ENCODE peak calls at places on chromosomes 2 and 18, in seven cellular contexts. J is tibial artery; F is CD8-positive, alpha-beta T cell; A is K562; D is A549; S is psoas muscle; I is adrenal gland. V is an unnamed sample.

GRCh38 chr18:77749189-77749588 is 499.5 kb downstream of the GALR1 start:
- DNase-seq in J (no peak), I (no peak), S (no peak), D (no peak), A (peak), F (no peak), V (no peak)

GRCh38 chr2:31373127-31373526 is 41.4 kb downstream of the XDH start:
- DNase-seq in I (no peak), D (no peak), A (no peak), S (no peak), F (no peak), J (no peak), V (no peak)

GRCh38 chr2:196987298-196987653 is 60.8 kb upstream of the PGAP1 start:
- DNase-seq in F (no peak), S (no peak), A (no peak), I (no peak), D (no peak), J (no peak), V (no peak)

GRCh38 chr2:73072416-73072815 is 904 bp upstream of the SFXN5 start:
- DNase-seq in S (no peak), I (no peak), J (no peak), A (no peak), F (no peak), D (no peak), V (no peak)

GRCh38 chr2:84441036-84441435 is 18.0 kb downstream of the SUCLG1 start:
- DNase-seq in A (no peak), D (no peak), J (no peak), S (no peak), F (no peak), I (no peak), V (no peak)

GRCh38 chr2:108927936-108928659 is 60.9 kb downstream of the EDAR start:
- DNase-seq in F (peak), I (peak), S (no peak), J (no peak), A (peak), D (peak), V (no peak)

GRCh38 chr18:45910405-45911023 is 56.6 kb downstream of the EPG5 start:
- DNase-seq in S (no peak), F (peak), A (peak), D (peak), J (no peak), I (peak), V (no peak)

GRCh38 chr18:57497372-57498294 is 62.5 kb downstream of the ONECUT2 start:
- DNase-seq in S (no peak), D (no peak), A (no peak), I (no peak), J (no peak), F (no peak), V (peak)

GRCh38 chr2:124804014-124804940 is 779.2 kb downstream of the CNTNAP5 start:
- DNase-seq in J (no peak), F (no peak), S (no peak), I (no peak), A (peak), D (peak), V (no peak)

GRCh38 chr18:3747176-3747973 is 297.4 kb downstream of the TGIF1 start:
- DNase-seq in D (no peak), S (no peak), F (no peak), A (no peak), I (peak), J (no peak), V (peak)

GRCh38 chr18:33467531-33467930 is 27.0 kb upstream of the CCDC178 start:
- DNase-seq in I (no peak), D (no peak), F (no peak), A (no peak), S (no peak), J (no peak), V (no peak)

GRCh38 chr2:211396815-211397214 is 840.4 kb downstream of the CPS1 start:
- DNase-seq in J (no peak), S (no peak), A (no peak), D (no peak), F (no peak), I (no peak), V (no peak)

GRCh38 chr2:27520316-27520715 is 23.7 kb downstream of the GCKR start:
- DNase-seq in S (no peak), J (no peak), D (no peak), F (no peak), A (no peak), I (no peak), V (no peak)

GRCh38 chr18:59957957-59958356 is 58.2 kb downstream of the PMAIP1 start:
- DNase-seq in D (no peak), F (no peak), A (peak), J (no peak), I (peak), S (no peak), V (peak)

GRCh38 chr2:24722141-24722790 is 70.9 kb downstream of the PTRHD1 start:
- DNase-seq in A (no peak), I (no peak), J (no peak), F (no peak), S (no peak), D (no peak), V (no peak)

GRCh38 chr2:70349921-70350685 is 48.2 kb upstream of the FAM136A start:
- DNase-seq in S (no peak), A (no peak), F (no peak), D (no peak), J (no peak), I (no peak), V (no peak)

GRCh38 chr2:15984367-15985255 is 44.3 kb downstream of the MYCN start:
- DNase-seq in D (no peak), I (no peak), F (no peak), A (no peak), J (no peak), S (peak), V (peak)

GRCh38 chr18:63350230-63350629 is 16.8 kb downstream of the KDSR start:
- DNase-seq in D (no peak), J (no peak), I (no peak), F (no peak), S (no peak), A (no peak), V (no peak)

GRCh38 chr2:172944794-172945510 is 130.7 kb upstream of the MAP3K20 start:
- DNase-seq in D (no peak), J (no peak), F (no peak), S (no peak), A (no peak), I (no peak), V (no peak)

GRCh38 chr2:150020937-150021673 is 433.5 kb upstream of the MMADHC start:
- DNase-seq in A (no peak), D (no peak), J (no peak), F (no peak), S (no peak), I (no peak), V (no peak)

GRCh38 chr2:219497495-219498279 is 1.0 kb upstream of the GMPPA start:
- DNase-seq in I (peak), A (peak), D (peak), S (peak), J (peak), F (no peak), V (peak)

GRCh38 chr2:233816771-233817170 is 37.6 kb downstream of the HJURP start:
- DNase-seq in D (no peak), J (peak), I (no peak), F (no peak), S (no peak), A (no peak), V (no peak)

GRCh38 chr2:174607989-174608865 is 10.6 kb upstream of the WIPF1 start:
- DNase-seq in F (no peak), A (no peak), I (no peak), J (no peak), D (no peak), S (no peak), V (no peak)

GRCh38 chr2:222436040-222436413 is 11.7 kb downstream of the SGPP2 start:
- DNase-seq in J (no peak), D (no peak), F (no peak), I (no peak), S (no peak), A (no peak), V (no peak)
- TF ChIP-seq CTCF in J (no peak), D (no peak), F (no peak), I (no peak), S (no peak), A (no peak), V (no peak)

GRCh38 chr2:39523308-39524044 is 86.4 kb upstream of the MAP4K3 start:
- DNase-seq in F (no peak), A (no peak), J (no peak), D (peak), I (no peak), S (no peak), V (peak)
- H3K27ac ChIP-seq in F (no peak), A (peak), J (no peak), D (peak), I (no peak), S (peak), V (peak)

DNA sequence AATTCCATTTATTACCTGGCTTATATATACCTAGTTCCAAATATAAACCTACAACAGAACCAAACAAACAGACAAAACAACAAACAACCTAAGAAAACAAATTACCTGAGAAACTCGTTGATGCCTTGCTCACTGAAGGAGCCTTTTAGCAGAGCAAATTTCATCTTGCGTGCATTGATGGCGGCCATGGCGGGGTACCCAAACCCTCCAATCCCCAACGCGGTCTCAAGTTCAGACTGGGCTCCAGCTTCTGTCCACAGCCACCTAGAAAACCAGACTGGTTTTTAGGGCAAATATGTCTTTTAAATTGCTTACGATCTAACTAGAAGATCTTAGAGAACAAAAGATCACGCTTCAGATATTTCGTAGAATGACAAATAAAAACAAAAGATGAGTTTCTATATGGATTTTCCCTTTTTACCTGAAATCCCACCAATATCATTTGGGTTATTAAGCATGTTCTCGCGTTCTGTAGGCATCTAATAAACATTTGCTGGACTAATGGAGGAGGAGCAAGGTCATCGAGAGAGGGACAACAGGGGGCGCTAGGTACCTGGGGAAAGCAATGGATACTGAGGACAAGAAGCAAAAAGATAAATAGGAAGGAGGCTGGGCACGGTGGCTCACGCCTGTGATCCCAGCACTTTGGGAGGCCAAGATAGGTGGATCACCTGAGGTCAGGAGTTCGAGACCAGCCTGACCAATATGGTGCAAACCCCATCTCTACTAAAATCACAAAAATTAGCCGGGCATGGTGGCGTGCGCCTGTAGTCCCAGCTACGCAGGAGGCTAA is 25.2 kb downstream of the PDIA6 start:
- DNase-seq in J (no peak), D (no peak), I (peak), F (no peak), S (no peak), A (peak), V (no peak)
- TF ChIP-seq CTCF in J (no peak), D (peak), I (no peak), F (no peak), S (no peak), A (peak), V (no peak)

DNA sequence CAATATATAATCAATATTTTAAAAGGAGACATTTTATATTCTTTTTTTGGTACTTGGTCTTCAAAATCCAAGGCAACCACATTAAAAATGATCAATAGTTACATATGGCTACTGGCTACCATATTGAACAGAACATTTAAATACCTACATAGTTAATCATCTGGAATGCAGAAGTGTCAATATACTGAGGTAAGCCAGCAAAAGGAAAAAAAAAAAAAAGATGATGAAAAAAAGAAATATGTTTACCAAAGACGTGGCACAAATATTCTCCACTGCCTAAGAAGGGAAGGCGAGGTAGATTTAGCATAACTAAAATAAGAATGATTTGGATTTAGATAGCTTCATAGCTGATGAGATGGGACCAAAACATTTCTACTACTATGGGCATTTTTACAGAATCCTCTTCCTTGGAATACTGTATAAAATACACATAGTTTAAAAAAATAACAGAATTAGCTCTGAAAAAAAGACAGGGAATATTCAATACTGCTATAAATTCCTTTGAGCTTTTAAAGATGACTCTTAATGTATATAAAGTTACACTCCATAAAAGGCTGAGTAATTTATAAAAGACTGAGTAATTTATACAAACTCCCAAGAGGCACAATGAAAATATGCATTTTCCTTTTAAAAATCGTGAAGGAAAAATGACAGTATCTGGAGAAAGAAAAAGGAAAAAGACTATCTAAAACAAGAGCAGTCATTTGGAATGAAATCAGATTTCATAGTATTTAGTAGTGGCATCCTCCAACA is 63.5 kb downstream of the CDH2 start:
- DNase-seq in S (no peak), A (no peak), F (no peak), D (no peak), I (no peak), J (no peak), V (no peak)
- H3K27ac ChIP-seq in S (no peak), A (no peak), F (no peak), D (peak), I (no peak), J (no peak), V (no peak)

V was measured in gastrocnemius medialis.